ENCODE peak calls at places on chromosomes 1 and 21, in five cellular contexts. N is colonic mucosa, Y is neural progenitor cell, S is heart right ventricle, K is astrocyte of the cerebellum. X is an unnamed sample.

GRCh38 chr1:17507916-17508315 is 31.6 kb upstream of the ARHGEF10L start:
- DNase-seq in Y (peak), N (no peak), K (no peak), S (no peak), X (no peak)

GRCh38 chr1:243927401-243927800 is 77.4 kb upstream of the AKT3 start:
- DNase-seq in Y (no peak), N (no peak), K (no peak), S (no peak), X (no peak)

GRCh38 chr1:92961131-92961895 is at the start of gene DIPK1A:
- DNase-seq in S (peak), Y (peak), N (peak), K (peak), X (peak)

GRCh38 chr1:6359568-6360496 is 33.7 kb downstream of the ACOT7 start:
- DNase-seq in K (no peak), S (peak), Y (peak), N (peak), X (peak)

GRCh38 chr21:17925000-17925610 is 105.9 kb upstream of the C21orf91 start:
- DNase-seq in S (peak), K (no peak), N (peak), Y (peak), X (peak)

GRCh38 chr1:119870917-119871486 is 25.3 kb downstream of the ADAM30 start:
- DNase-seq in K (peak), N (peak), S (peak), Y (peak), X (peak)

GRCh38 chr1:47942238-47942629 is 55.0 kb downstream of the TRABD2B start:
- DNase-seq in K (no peak), S (no peak), N (no peak), Y (no peak), X (no peak)

GRCh38 chr1:18668750-18669404 is 38.2 kb downstream of the PAX7 start:
- DNase-seq in S (no peak), N (peak), K (no peak), Y (no peak), X (no peak)

GRCh38 chr1:58732087-58732486 is 32.2 kb upstream of the MYSM1 start:
- DNase-seq in N (no peak), Y (no peak), K (peak), S (no peak), X (no peak)

GRCh38 chr1:25858494-25858893 is 763 bp downstream of the AUNIP start:
- DNase-seq in N (no peak), S (no peak), Y (no peak), K (no peak), X (no peak)

GRCh38 chr1:94832446-94832845 is 12.3 kb downstream of the SLC44A3 start:
- DNase-seq in N (no peak), Y (no peak), K (no peak), S (no peak), X (no peak)

GRCh38 chr21:25107708-25108107 is 499.6 kb downstream of the MRPL39 start:
- DNase-seq in Y (no peak), K (peak), N (no peak), S (no peak), X (peak)

GRCh38 chr1:4093856-4094565 is 193.9 kb upstream of the C1orf174 start:
- DNase-seq in Y (no peak), N (no peak), K (no peak), S (no peak), X (no peak)

GRCh38 chr1:111399792-111400610 is 27.5 kb downstream of the OVGP1 start:
- DNase-seq in K (peak), N (peak), Y (peak), S (peak), X (peak)

GRCh38 chr1:179016694-179017382 is 8.9 kb upstream of the FAM20B start:
- DNase-seq in N (peak), Y (no peak), K (peak), S (peak), X (peak)

GRCh38 chr1:61079898-61080336 is 2.4 kb upstream of the NFIA start:
- DNase-seq in N (peak), Y (peak), K (no peak), S (peak), X (peak)

GRCh38 chr1:218397752-218398339 is 52.7 kb downstream of the TGFB2 start:
- DNase-seq in K (no peak), S (no peak), N (no peak), Y (no peak), X (no peak)

GRCh38 chr1:150567717-150568561 is 11.5 kb downstream of the MCL1 start:
- DNase-seq in Y (peak), K (peak), S (peak), N (peak), X (peak)

GRCh38 chr21:36976882-36977651 is 10.6 kb upstream of the HLCS start:
- DNase-seq in N (no peak), K (peak), S (peak), Y (peak), X (peak)

GRCh38 chr1:66980745-66981367 is 56.1 kb downstream of the MIER1 start:
- DNase-seq in N (no peak), S (no peak), Y (no peak), K (no peak), X (no peak)

GRCh38 chr1:45335732-45336365 is 4.1 kb upstream of the TOE1 start:
- DNase-seq in S (no peak), K (no peak), Y (no peak), N (peak), X (no peak)

GRCh38 chr1:23801876-23802275 is 1.3 kb upstream of the GALE start:
- DNase-seq in Y (no peak), S (no peak), K (no peak), N (no peak), X (no peak)

GRCh38 chr1:198653815-198654413 is 15.1 kb downstream of the PTPRC start:
- DNase-seq in K (no peak), N (no peak), Y (no peak), S (no peak), X (no peak)

GRCh38 chr1:23902611-23903278 is 10.4 kb downstream of the CNR2 start:
- DNase-seq in Y (peak), S (no peak), N (no peak), K (no peak), X (no peak)

GRCh38 chr1:25161981-25162380 is 70.3 kb downstream of the SYF2 start:
- DNase-seq in Y (no peak), S (no peak), N (no peak), K (peak), X (no peak)

GRCh38 chr1:3465091-3465934 is 10.8 kb downstream of the ARHGEF16 start:
- DNase-seq in Y (no peak), K (no peak), S (no peak), N (no peak), X (no peak)

DNA sequence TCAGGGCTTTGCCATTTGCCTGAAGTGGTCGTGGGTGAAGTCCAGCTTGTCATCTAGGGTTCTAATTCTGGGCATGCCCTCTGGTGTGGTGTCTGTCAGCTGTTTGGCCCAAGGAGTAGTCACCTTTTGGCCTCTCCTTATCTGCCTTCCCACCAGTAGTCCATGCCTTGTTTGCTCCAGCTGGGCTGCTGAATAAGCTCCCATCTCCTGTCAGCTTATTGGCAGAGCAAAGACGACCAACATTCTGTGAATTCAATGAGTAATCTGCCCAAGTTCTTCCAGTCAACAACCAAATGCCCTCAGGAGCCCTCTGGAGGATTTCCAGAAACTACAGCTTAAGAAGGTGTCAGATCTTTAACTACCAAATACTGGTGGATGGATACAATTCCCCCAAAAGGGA is 7.0 kb downstream of the BCAN start:
- DNase-seq in S (no peak), N (no peak), K (no peak), Y (no peak), X (no peak)
- TF ChIP-seq CTCF in S (no peak), N (no peak), K (no peak), Y (no peak), X (no peak)

GRCh38 chr1:211708006-211708405 is 32.6 kb upstream of the NEK2 start:
- DNase-seq in S (no peak), N (no peak), K (no peak), Y (no peak), X (no peak)
- H3K4me3 ChIP-seq in S (no peak), N (no peak), K (no peak), Y (no peak), X (no peak)

GRCh38 chr21:45528981-45529784 is 13.1 kb downstream of the SLC19A1 start:
- DNase-seq in N (no peak), Y (no peak), K (no peak), S (no peak), X (no peak)
- TF ChIP-seq CTCF in N (no peak), Y (no peak), K (no peak), S (no peak), X (no peak)

GRCh38 chr21:42775891-42776290 is 103.4 kb downstream of the WDR4 start:
- DNase-seq in N (no peak), S (no peak), K (no peak), Y (no peak), X (no peak)
- H3K4me3 ChIP-seq in N (no peak), S (no peak), K (no peak), Y (no peak), X (no peak)

GRCh38 chr1:44031051-44031899 is at the start of gene SLC6A9:
- DNase-seq in N (peak), Y (peak), K (peak), S (peak), X (peak)

GRCh38 chr1:44029260-44029910 is 1.9 kb downstream of the SLC6A9 start:
- DNase-seq in Y (no peak), S (peak), N (no peak), K (no peak), X (no peak)

GRCh38 chr1:44029911-44030605 is 1.2 kb downstream of the SLC6A9 start:
- DNase-seq in N (peak), Y (peak), K (peak), S (peak), X (peak)

GRCh38 chr1:44031900-44032817 is 897 bp upstream of the SLC6A9 start:
- DNase-seq in Y (no peak), N (peak), S (no peak), K (no peak), X (no peak)

GRCh38 chr1:44030606-44031050 is 634 bp downstream of the SLC6A9 start:
- DNase-seq in K (no peak), N (no peak), S (no peak), Y (peak), X (peak)
- TF ChIP-seq CTCF in K (peak), N (no peak), S (peak), Y (peak), X (peak)

GRCh38 chr1:1123581-1124507 is 8.0 kb upstream of the C1orf159 start:
- DNase-seq in S (no peak), Y (no peak), N (no peak), K (no peak), X (no peak)

GRCh38 chr1:1121611-1122077 is 5.8 kb upstream of the C1orf159 start:
- DNase-seq in S (no peak), Y (no peak), K (no peak), N (peak), X (no peak)

GRCh38 chr1:1120866-1121563 is 5.1 kb upstream of the C1orf159 start:
- DNase-seq in K (no peak), S (no peak), Y (no peak), N (peak), X (no peak)

GRCh38 chr1:1122981-1123480 is 7.1 kb upstream of the C1orf159 start:
- DNase-seq in N (peak), Y (no peak), S (no peak), K (no peak), X (no peak)

DNA sequence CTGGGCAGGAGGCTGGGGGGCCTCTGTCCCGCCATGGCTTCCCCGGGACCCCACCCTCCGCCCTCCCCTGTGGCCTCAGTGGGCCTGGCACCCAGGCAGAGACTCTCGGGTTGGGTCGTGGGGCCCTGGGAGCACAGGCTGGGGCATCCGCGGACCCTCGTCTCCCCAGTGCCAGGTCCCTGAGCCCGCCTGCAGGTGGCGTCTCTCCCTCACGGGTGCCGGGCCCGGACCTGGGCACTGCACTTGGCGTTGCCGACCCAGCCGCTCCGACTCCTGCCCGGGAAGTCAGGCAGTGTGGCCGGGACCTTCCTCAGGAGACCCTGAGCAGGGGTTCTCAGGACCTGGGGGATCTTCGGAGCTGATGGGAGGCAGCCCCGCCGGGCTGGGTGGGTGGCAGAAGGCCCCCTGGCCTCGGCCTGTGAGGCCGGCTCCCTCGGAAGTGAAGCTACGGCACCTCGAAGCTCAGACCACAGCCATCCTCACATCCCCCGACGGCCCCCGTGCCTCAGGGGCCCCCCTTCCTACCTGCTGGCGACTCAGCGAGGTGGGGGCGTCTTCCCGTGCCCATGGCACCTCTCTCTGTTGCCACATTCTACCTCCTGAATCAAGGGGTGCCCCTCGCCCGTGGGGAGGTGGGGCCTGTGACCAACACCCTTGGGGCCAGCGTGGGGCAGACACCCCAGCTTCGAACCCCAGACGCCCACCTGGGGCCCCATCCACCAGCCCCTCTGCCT is 6.4 kb upstream of the C1orf159 start:
- DNase-seq in S (peak), K (peak), N (peak), Y (peak), X (peak)
- H3K4me3 ChIP-seq in S (peak), K (no peak), N (peak), Y (no peak), X (no peak)

DNA sequence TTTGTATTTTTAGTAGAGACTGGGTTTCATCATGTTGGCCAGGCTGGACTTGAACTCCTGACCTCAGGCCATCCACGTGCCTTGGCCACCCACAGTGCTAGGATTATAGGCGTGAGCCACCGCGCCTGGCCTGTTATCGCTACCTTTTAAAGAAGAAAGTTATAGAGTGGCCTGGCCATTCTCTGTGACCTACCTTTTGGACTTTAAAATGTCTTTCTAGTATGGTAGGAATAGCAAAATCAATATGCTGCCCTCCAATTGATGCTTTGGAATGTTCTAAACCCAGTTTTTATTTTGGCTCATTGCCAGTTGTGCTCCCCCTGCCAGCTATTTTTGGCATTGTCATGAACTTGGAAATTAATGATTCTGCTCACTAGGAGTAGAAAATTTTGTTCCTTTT is 19.9 kb downstream of the HIPK1 start:
- DNase-seq in Y (no peak), S (no peak), N (no peak), K (no peak), X (no peak)
- TF ChIP-seq CTCF in Y (peak), S (peak), N (no peak), K (peak), X (peak)

GRCh38 chr1:158024737-158025136 is 31.3 kb downstream of the KIRREL1 start:
- DNase-seq in S (no peak), N (no peak), Y (no peak), K (no peak), X (no peak)
- H3K4me3 ChIP-seq in S (no peak), N (no peak), Y (no peak), K (no peak), X (no peak)

GRCh38 chr1:169106095-169106920 is at the start of gene ATP1B1:
- DNase-seq in K (peak), N (peak), S (peak), Y (peak), X (peak)
- TF ChIP-seq CTCF in K (peak), N (peak), S (peak), Y (peak), X (peak)

DNA sequence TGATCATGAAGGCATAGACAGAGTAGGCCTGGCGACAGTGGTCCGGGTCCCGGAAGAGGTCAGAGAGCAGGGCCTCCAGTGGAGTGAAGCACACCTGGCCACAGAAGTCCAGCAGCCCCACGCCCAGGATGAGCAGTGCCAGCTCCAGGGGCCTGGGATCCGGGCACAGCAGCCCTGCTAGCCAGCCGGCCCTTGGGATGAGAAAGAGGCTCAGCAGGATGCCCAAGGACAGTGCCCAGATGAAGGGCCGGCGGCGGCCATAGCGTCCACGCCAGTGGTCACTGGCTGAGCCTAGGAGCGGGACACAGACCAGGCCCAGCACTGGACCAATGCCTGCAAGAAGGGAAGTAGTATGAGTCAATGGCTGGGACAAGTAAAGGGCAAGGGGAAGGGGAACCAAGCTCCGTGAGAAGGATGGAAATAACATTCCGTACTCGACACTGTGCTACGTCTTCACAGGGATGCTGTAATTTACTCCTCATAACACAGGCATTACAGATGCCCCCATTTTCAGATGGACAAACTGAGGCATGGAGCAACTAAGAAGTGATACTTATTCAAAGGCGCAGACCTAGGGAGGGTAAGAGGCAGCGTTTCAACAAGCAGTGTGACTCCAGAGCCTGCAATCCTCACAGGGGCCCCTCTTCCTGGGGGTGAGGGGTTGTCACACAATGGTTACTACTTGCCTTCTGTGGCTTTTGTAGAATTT is 16.9 kb downstream of the SLC45A3 start:
- DNase-seq in K (no peak), S (no peak), N (no peak), Y (no peak), X (no peak)
- H3K4me3 ChIP-seq in K (no peak), S (no peak), N (no peak), Y (no peak), X (no peak)

X was measured in astrocyte of the spinal cord.